ENCODE peak calls at places on chromosomes 4 and X, in eight cellular contexts. One of them, this sample, is unnamed. For H3K27me3, the result is how much of the 10 kb centered on the place peaks cover.

GRCh38 chrX:71671043-71671829 is 3.9 kb downstream of the LOC101059915 start:
- DNase-seq in BJ: no peak
- DNase-seq in right lobe of liver: no peak
- DNase-seq in brain microvascular endothelial cell: no peak
- DNase-seq in osteoblast: no peak
- DNase-seq in IMR-90: no peak
- DNase-seq in adrenal gland: no peak
- DNase-seq in sigmoid colon: no peak
- DNase-seq in this sample: no peak

GRCh38 chrX:128396601-128397000 is 344.4 kb upstream of the ACTRT1 start:
- DNase-seq in right lobe of liver: no peak
- DNase-seq in IMR-90: no peak
- DNase-seq in BJ: no peak
- DNase-seq in brain microvascular endothelial cell: no peak
- DNase-seq in adrenal gland: no peak
- DNase-seq in osteoblast: no peak
- DNase-seq in sigmoid colon: no peak
- DNase-seq in this sample: no peak

GRCh38 chrX:119809185-119809666 is 17.8 kb upstream of the RPL39 start:
- DNase-seq in IMR-90: peak
- DNase-seq in osteoblast: no peak
- DNase-seq in adrenal gland: no peak
- DNase-seq in BJ: no peak
- DNase-seq in right lobe of liver: no peak
- DNase-seq in sigmoid colon: no peak
- DNase-seq in brain microvascular endothelial cell: peak
- DNase-seq in this sample: no peak

GRCh38 chr4:175453456-175453855 is 358.6 kb downstream of the GPM6A start:
- DNase-seq in osteoblast: no peak
- DNase-seq in right lobe of liver: no peak
- DNase-seq in BJ: no peak
- DNase-seq in sigmoid colon: no peak
- DNase-seq in adrenal gland: no peak
- DNase-seq in brain microvascular endothelial cell: peak
- DNase-seq in IMR-90: no peak
- DNase-seq in this sample: no peak

GRCh38 chr4:743463-744211 is 38.0 kb downstream of the PCGF3 start:
- DNase-seq in brain microvascular endothelial cell: no peak
- DNase-seq in sigmoid colon: no peak
- DNase-seq in adrenal gland: no peak
- DNase-seq in BJ: no peak
- DNase-seq in right lobe of liver: no peak
- DNase-seq in IMR-90: peak
- DNase-seq in osteoblast: peak
- DNase-seq in this sample: peak

GRCh38 chr4:189845145-189845846 is 95.4 kb upstream of the FRG1 start:
- DNase-seq in brain microvascular endothelial cell: no peak
- DNase-seq in BJ: no peak
- DNase-seq in adrenal gland: no peak
- DNase-seq in osteoblast: no peak
- DNase-seq in IMR-90: peak
- DNase-seq in sigmoid colon: no peak
- DNase-seq in right lobe of liver: no peak
- DNase-seq in this sample: no peak

GRCh38 chrX:54640721-54641120 is 110.7 kb downstream of the GNL3L start:
- DNase-seq in IMR-90: no peak
- DNase-seq in right lobe of liver: peak
- DNase-seq in adrenal gland: no peak
- DNase-seq in sigmoid colon: no peak
- DNase-seq in osteoblast: no peak
- DNase-seq in BJ: no peak
- DNase-seq in brain microvascular endothelial cell: no peak
- DNase-seq in this sample: no peak

GRCh38 chr4:76584235-76585152 is 149.5 kb downstream of the SHROOM3 start:
- DNase-seq in sigmoid colon: no peak
- DNase-seq in osteoblast: no peak
- DNase-seq in BJ: no peak
- DNase-seq in right lobe of liver: no peak
- DNase-seq in adrenal gland: no peak
- DNase-seq in IMR-90: no peak
- DNase-seq in brain microvascular endothelial cell: no peak
- DNase-seq in this sample: no peak

GRCh38 chr4:76383001-76383400 is 37.9 kb downstream of the CCDC158 start:
- DNase-seq in sigmoid colon: no peak
- DNase-seq in right lobe of liver: no peak
- DNase-seq in brain microvascular endothelial cell: no peak
- DNase-seq in adrenal gland: no peak
- DNase-seq in IMR-90: no peak
- DNase-seq in osteoblast: no peak
- DNase-seq in BJ: no peak
- DNase-seq in this sample: no peak

GRCh38 chrX:109952985-109953905 is 49.7 kb upstream of the TMEM164 start:
- DNase-seq in adrenal gland: no peak
- DNase-seq in osteoblast: no peak
- DNase-seq in right lobe of liver: no peak
- DNase-seq in IMR-90: no peak
- DNase-seq in sigmoid colon: no peak
- DNase-seq in BJ: no peak
- DNase-seq in brain microvascular endothelial cell: no peak
- DNase-seq in this sample: no peak

GRCh38 chrX:48721916-48722315 is 25.4 kb downstream of the SUV39H1 start:
- DNase-seq in adrenal gland: no peak
- DNase-seq in BJ: no peak
- DNase-seq in right lobe of liver: no peak
- DNase-seq in IMR-90: no peak
- DNase-seq in osteoblast: no peak
- DNase-seq in sigmoid colon: no peak
- DNase-seq in brain microvascular endothelial cell: no peak
- DNase-seq in this sample: no peak

GRCh38 chrX:129593137-129593536 is 53.1 kb downstream of the OCRL start:
- DNase-seq in adrenal gland: no peak
- DNase-seq in IMR-90: peak
- DNase-seq in right lobe of liver: no peak
- DNase-seq in brain microvascular endothelial cell: no peak
- DNase-seq in osteoblast: no peak
- DNase-seq in sigmoid colon: no peak
- DNase-seq in BJ: no peak
- DNase-seq in this sample: no peak

GRCh38 chr4:165385124-165385523 is 6.3 kb downstream of the CPE start:
- DNase-seq in osteoblast: no peak
- DNase-seq in right lobe of liver: no peak
- DNase-seq in adrenal gland: no peak
- DNase-seq in brain microvascular endothelial cell: no peak
- DNase-seq in BJ: no peak
- DNase-seq in sigmoid colon: no peak
- DNase-seq in IMR-90: no peak
- DNase-seq in this sample: no peak

GRCh38 chr4:32790803-32791202 is 2070.6 kb downstream of the PCDH7 start:
- DNase-seq in osteoblast: no peak
- DNase-seq in adrenal gland: no peak
- DNase-seq in IMR-90: no peak
- DNase-seq in sigmoid colon: no peak
- DNase-seq in brain microvascular endothelial cell: no peak
- DNase-seq in BJ: no peak
- DNase-seq in right lobe of liver: peak
- DNase-seq in this sample: no peak

GRCh38 chrX:107348051-107348450 is 101.4 kb upstream of the FRMPD3 start:
- DNase-seq in osteoblast: no peak
- DNase-seq in IMR-90: no peak
- DNase-seq in brain microvascular endothelial cell: no peak
- DNase-seq in BJ: no peak
- DNase-seq in sigmoid colon: no peak
- DNase-seq in right lobe of liver: no peak
- DNase-seq in adrenal gland: no peak
- DNase-seq in this sample: no peak

GRCh38 chr4:105551968-105552746 is at the start of gene ARHGEF38:
- DNase-seq in adrenal gland: no peak
- DNase-seq in brain microvascular endothelial cell: peak
- DNase-seq in right lobe of liver: no peak
- DNase-seq in sigmoid colon: no peak
- DNase-seq in IMR-90: peak
- DNase-seq in osteoblast: peak
- DNase-seq in BJ: no peak
- DNase-seq in this sample: no peak

GRCh38 chr4:61200195-61200990 is at the start of gene ADGRL3:
- DNase-seq in IMR-90: peak
- DNase-seq in osteoblast: peak
- DNase-seq in sigmoid colon: peak
- DNase-seq in adrenal gland: peak
- DNase-seq in brain microvascular endothelial cell: no peak
- DNase-seq in right lobe of liver: no peak
- DNase-seq in BJ: no peak
- DNase-seq in this sample: no peak

GRCh38 chr4:70518716-70519115 is 347 bp downstream of the AMTN start:
- DNase-seq in BJ: no peak
- DNase-seq in right lobe of liver: no peak
- DNase-seq in sigmoid colon: no peak
- DNase-seq in adrenal gland: no peak
- DNase-seq in IMR-90: no peak
- DNase-seq in brain microvascular endothelial cell: no peak
- DNase-seq in osteoblast: no peak
- DNase-seq in this sample: no peak

GRCh38 chrX:101759000-101759399 is 99.3 kb upstream of the ARMCX2 start:
- DNase-seq in right lobe of liver: no peak
- DNase-seq in osteoblast: no peak
- DNase-seq in adrenal gland: peak
- DNase-seq in brain microvascular endothelial cell: peak
- DNase-seq in IMR-90: peak
- DNase-seq in sigmoid colon: no peak
- DNase-seq in BJ: no peak
- DNase-seq in this sample: no peak

GRCh38 chr4:114343015-114343414 is 255.6 kb upstream of the UGT8 start:
- DNase-seq in osteoblast: no peak
- DNase-seq in sigmoid colon: no peak
- DNase-seq in right lobe of liver: no peak
- DNase-seq in adrenal gland: no peak
- DNase-seq in IMR-90: no peak
- DNase-seq in BJ: no peak
- DNase-seq in brain microvascular endothelial cell: no peak
- DNase-seq in this sample: no peak

GRCh38 chrX:107205770-107206696 is at the start of the genes DNAAF6 and NUP62CL:
- DNase-seq in osteoblast: peak
- DNase-seq in right lobe of liver: peak
- DNase-seq in adrenal gland: peak
- DNase-seq in sigmoid colon: no peak
- DNase-seq in IMR-90: no peak
- DNase-seq in BJ: no peak
- DNase-seq in brain microvascular endothelial cell: peak
- DNase-seq in this sample: peak

GRCh38 chrX:28794751-28795150 is 207.5 kb downstream of the IL1RAPL1 start:
- DNase-seq in BJ: no peak
- DNase-seq in IMR-90: no peak
- DNase-seq in brain microvascular endothelial cell: no peak
- DNase-seq in sigmoid colon: no peak
- DNase-seq in adrenal gland: no peak
- DNase-seq in osteoblast: no peak
- DNase-seq in right lobe of liver: no peak
- DNase-seq in this sample: no peak

GRCh38 chrX:100512471-100512870 is 72.3 kb upstream of the TNMD start:
- DNase-seq in adrenal gland: no peak
- DNase-seq in osteoblast: peak
- DNase-seq in brain microvascular endothelial cell: no peak
- DNase-seq in BJ: no peak
- DNase-seq in right lobe of liver: no peak
- DNase-seq in IMR-90: peak
- DNase-seq in sigmoid colon: no peak
- DNase-seq in this sample: no peak

GRCh38 chr4:155948541-155948940 is 5.1 kb downstream of the CTSO start:
- DNase-seq in osteoblast: no peak
- DNase-seq in sigmoid colon: no peak
- DNase-seq in BJ: no peak
- DNase-seq in right lobe of liver: no peak
- DNase-seq in adrenal gland: no peak
- DNase-seq in IMR-90: peak
- DNase-seq in brain microvascular endothelial cell: no peak
- DNase-seq in this sample: no peak

GRCh38 chrX:38806054-38806389 is 4.8 kb downstream of the MID1IP1 start:
- DNase-seq in right lobe of liver: no peak
- DNase-seq in BJ: no peak
- DNase-seq in adrenal gland: peak
- DNase-seq in sigmoid colon: no peak
- DNase-seq in IMR-90: no peak
- DNase-seq in brain microvascular endothelial cell: no peak
- DNase-seq in osteoblast: no peak
- DNase-seq in this sample: no peak

GRCh38 chr4:108173599-108174057 is 4.9 kb upstream of the LEF1 start:
- DNase-seq in IMR-90: no peak
- DNase-seq in osteoblast: no peak
- DNase-seq in right lobe of liver: no peak
- DNase-seq in sigmoid colon: no peak
- DNase-seq in brain microvascular endothelial cell: no peak
- DNase-seq in adrenal gland: no peak
- DNase-seq in BJ: no peak
- DNase-seq in this sample: no peak
- H3K27me3 ChIP-seq in IMR-90: half or more
- H3K27me3 ChIP-seq in osteoblast: half or more
- H3K27me3 ChIP-seq in right lobe of liver: under half
- H3K27me3 ChIP-seq in sigmoid colon: half or more
- H3K27me3 ChIP-seq in brain microvascular endothelial cell: under half
- H3K27me3 ChIP-seq in adrenal gland: under half
- H3K27me3 ChIP-seq in BJ: under half
- H3K27me3 ChIP-seq in this sample: half or more

GRCh38 chrX:131746491-131746968 is 202.7 kb downstream of the OR13H1 start:
- DNase-seq in right lobe of liver: no peak
- DNase-seq in brain microvascular endothelial cell: peak
- DNase-seq in IMR-90: peak
- DNase-seq in osteoblast: peak
- DNase-seq in sigmoid colon: peak
- DNase-seq in BJ: no peak
- DNase-seq in adrenal gland: no peak
- DNase-seq in this sample: no peak
- TF ChIP-seq CTCF in right lobe of liver: peak
- TF ChIP-seq CTCF in brain microvascular endothelial cell: peak
- TF ChIP-seq CTCF in IMR-90: peak
- TF ChIP-seq CTCF in osteoblast: peak
- TF ChIP-seq CTCF in sigmoid colon: peak
- TF ChIP-seq CTCF in BJ: no peak
- TF ChIP-seq CTCF in adrenal gland: peak
- TF ChIP-seq CTCF in this sample: no peak

GRCh38 chrX:124726881-124727280 is 380.5 kb downstream of the SH2D1A start:
- DNase-seq in adrenal gland: no peak
- DNase-seq in brain microvascular endothelial cell: no peak
- DNase-seq in right lobe of liver: no peak
- DNase-seq in sigmoid colon: no peak
- DNase-seq in IMR-90: no peak
- DNase-seq in BJ: no peak
- DNase-seq in osteoblast: no peak
- DNase-seq in this sample: no peak
- H3K27me3 ChIP-seq in adrenal gland: under half
- H3K27me3 ChIP-seq in brain microvascular endothelial cell: under half
- H3K27me3 ChIP-seq in right lobe of liver: under half
- H3K27me3 ChIP-seq in sigmoid colon: under half
- H3K27me3 ChIP-seq in IMR-90: under half
- H3K27me3 ChIP-seq in BJ: under half
- H3K27me3 ChIP-seq in osteoblast: under half
- H3K27me3 ChIP-seq in this sample: under half

DNA sequence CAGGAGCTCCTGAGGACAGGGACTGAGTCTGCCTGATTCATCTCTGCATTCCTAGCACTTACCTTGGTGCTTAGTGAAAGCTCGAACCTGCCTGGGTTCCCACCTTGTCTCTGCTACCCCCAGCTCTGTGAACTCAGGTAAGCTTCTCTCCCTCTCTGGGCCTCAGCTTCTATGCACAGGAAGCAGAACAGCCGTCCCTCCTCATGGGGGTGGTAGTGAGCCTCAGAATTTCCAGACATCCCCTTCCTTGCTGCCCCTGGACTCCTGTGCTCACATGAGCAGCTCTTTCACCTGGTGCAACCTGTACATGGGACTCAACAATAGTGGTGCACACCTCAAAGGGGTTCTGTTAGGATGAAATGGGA is 50.8 kb downstream of the HTRA3 start:
- DNase-seq in IMR-90: no peak
- DNase-seq in BJ: no peak
- DNase-seq in brain microvascular endothelial cell: no peak
- DNase-seq in sigmoid colon: no peak
- DNase-seq in osteoblast: no peak
- DNase-seq in adrenal gland: no peak
- DNase-seq in right lobe of liver: peak
- DNase-seq in this sample: no peak
- TF ChIP-seq CTCF in IMR-90: no peak
- TF ChIP-seq CTCF in BJ: peak
- TF ChIP-seq CTCF in brain microvascular endothelial cell: peak
- TF ChIP-seq CTCF in sigmoid colon: no peak
- TF ChIP-seq CTCF in osteoblast: peak
- TF ChIP-seq CTCF in adrenal gland: no peak
- TF ChIP-seq CTCF in right lobe of liver: no peak
- TF ChIP-seq CTCF in this sample: no peak